ENCODE peak calls at places on chromosomes 13 and 19, in four cellular contexts. One of them, this sample, is unnamed.

GRCh38 chr19:19860756-19861390 is 4.8 kb upstream of the ZNF253 start:
- DNase-seq in stomach: no peak
- DNase-seq in ovary: no peak
- DNase-seq in breast epithelium: no peak
- DNase-seq in this sample: peak

GRCh38 chr13:76879211-76879875 is 6.9 kb downstream of the KCTD12 start:
- DNase-seq in stomach: peak
- DNase-seq in ovary: peak
- DNase-seq in breast epithelium: no peak
- DNase-seq in this sample: no peak

GRCh38 chr19:33683881-33684549 is 62.3 kb downstream of the CHST8 start:
- DNase-seq in stomach: no peak
- DNase-seq in ovary: no peak
- DNase-seq in breast epithelium: peak
- DNase-seq in this sample: no peak

GRCh38 chr19:5999693-6000092 is 21.8 kb upstream of the RANBP3 start:
- DNase-seq in stomach: no peak
- DNase-seq in ovary: no peak
- DNase-seq in breast epithelium: no peak
- DNase-seq in this sample: no peak

GRCh38 chr13:110426745-110427144 is 119.7 kb downstream of the COL4A2 start:
- DNase-seq in stomach: no peak
- DNase-seq in ovary: no peak
- DNase-seq in breast epithelium: no peak
- DNase-seq in this sample: no peak

GRCh38 chr13:35947315-35947714 is 183.9 kb downstream of the DCLK1 start:
- DNase-seq in stomach: no peak
- DNase-seq in ovary: no peak
- DNase-seq in breast epithelium: no peak
- DNase-seq in this sample: no peak

GRCh38 chr19:35555301-35556005 is 8.0 kb downstream of the ATP4A start:
- DNase-seq in stomach: no peak
- DNase-seq in ovary: no peak
- DNase-seq in breast epithelium: no peak
- DNase-seq in this sample: no peak

GRCh38 chr19:6772866-6773322 is 386 bp downstream of the VAV1 start:
- DNase-seq in stomach: no peak
- DNase-seq in ovary: no peak
- DNase-seq in breast epithelium: no peak
- DNase-seq in this sample: no peak

GRCh38 chr13:59823495-59823894 is 340.2 kb downstream of the DIAPH3 start:
- DNase-seq in stomach: no peak
- DNase-seq in ovary: no peak
- DNase-seq in breast epithelium: no peak
- DNase-seq in this sample: no peak

DNA sequence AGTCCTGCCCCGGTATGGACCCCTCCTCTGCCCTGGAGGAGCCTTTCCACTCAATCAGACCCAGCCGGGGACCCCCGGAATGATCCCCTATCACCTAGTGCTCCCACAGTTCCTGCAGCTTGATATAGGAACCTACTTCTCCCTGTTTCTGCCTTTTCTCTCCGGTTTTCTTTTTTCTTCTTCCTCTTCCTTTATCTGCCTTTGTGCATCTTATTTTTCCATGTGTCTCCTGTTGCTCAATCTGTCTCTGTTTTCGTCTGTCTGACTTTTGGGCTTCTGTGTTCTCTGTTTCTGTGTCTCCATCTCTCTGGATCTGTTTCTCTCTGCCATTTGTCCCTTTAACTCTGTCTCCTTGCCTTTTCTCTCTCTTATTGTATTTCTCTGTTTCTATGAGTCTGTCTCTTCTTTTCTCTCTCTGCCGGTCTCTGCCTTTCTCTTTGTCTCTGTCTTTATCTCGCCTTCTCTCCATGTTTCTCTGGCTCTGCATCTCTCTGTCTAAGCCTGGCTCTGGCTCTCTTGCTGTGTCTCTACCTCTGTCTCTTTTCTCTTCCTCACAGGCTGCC is 10.0 kb downstream of the MEGF8 start:
- DNase-seq in stomach: no peak
- DNase-seq in ovary: no peak
- DNase-seq in breast epithelium: no peak
- DNase-seq in this sample: no peak
- TF ChIP-seq CTCF in stomach: no peak
- TF ChIP-seq CTCF in ovary: no peak
- TF ChIP-seq CTCF in breast epithelium: no peak
- TF ChIP-seq CTCF in this sample: no peak

DNA sequence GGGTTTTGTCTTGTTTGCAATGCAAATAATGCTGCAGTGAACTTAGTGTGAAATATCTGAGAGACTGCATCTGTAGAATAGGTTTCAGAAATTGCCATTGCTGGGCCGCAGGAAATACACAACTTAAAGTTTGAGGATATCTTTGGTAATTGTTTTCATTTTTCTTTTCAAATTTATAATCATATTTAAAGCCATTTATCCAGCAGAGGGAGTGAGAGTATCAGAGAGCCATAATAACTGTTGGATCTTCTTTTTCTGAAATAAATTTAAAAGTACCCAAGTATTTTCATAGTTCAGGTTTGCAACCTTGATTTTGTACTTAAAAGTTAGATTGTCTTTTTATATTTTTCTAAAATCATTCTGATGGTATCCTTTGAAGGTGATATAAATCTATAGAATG is 99.4 kb downstream of the ZMYM2 start:
- DNase-seq in stomach: no peak
- DNase-seq in ovary: no peak
- DNase-seq in breast epithelium: no peak
- DNase-seq in this sample: no peak
- TF ChIP-seq CTCF in stomach: no peak
- TF ChIP-seq CTCF in ovary: no peak
- TF ChIP-seq CTCF in breast epithelium: no peak
- TF ChIP-seq CTCF in this sample: no peak

GRCh38 chr13:30158774-30159445 is 148.4 kb downstream of the KATNAL1 start:
- DNase-seq in stomach: peak
- DNase-seq in ovary: no peak
- DNase-seq in breast epithelium: no peak
- DNase-seq in this sample: no peak
- TF ChIP-seq CTCF in stomach: peak
- TF ChIP-seq CTCF in ovary: no peak
- TF ChIP-seq CTCF in breast epithelium: no peak
- TF ChIP-seq CTCF in this sample: no peak

GRCh38 chr19:18750295-18750970 is 40.7 kb downstream of the COMP start:
- DNase-seq in stomach: no peak
- DNase-seq in ovary: no peak
- DNase-seq in breast epithelium: no peak
- DNase-seq in this sample: no peak
- TF ChIP-seq CTCF in stomach: no peak
- TF ChIP-seq CTCF in ovary: no peak
- TF ChIP-seq CTCF in breast epithelium: no peak
- TF ChIP-seq CTCF in this sample: no peak

GRCh38 chr13:80177327-80177726 is 163.6 kb downstream of the SPRY2 start:
- DNase-seq in stomach: no peak
- DNase-seq in ovary: no peak
- DNase-seq in breast epithelium: no peak
- DNase-seq in this sample: no peak

GRCh38 chr13:80171096-80171495 is 169.8 kb downstream of the SPRY2 start:
- DNase-seq in stomach: no peak
- DNase-seq in ovary: no peak
- DNase-seq in breast epithelium: no peak
- DNase-seq in this sample: no peak

GRCh38 chr13:80168089-80168850 is 172.7 kb downstream of the SPRY2 start:
- DNase-seq in stomach: no peak
- DNase-seq in ovary: no peak
- DNase-seq in breast epithelium: no peak
- DNase-seq in this sample: no peak

DNA sequence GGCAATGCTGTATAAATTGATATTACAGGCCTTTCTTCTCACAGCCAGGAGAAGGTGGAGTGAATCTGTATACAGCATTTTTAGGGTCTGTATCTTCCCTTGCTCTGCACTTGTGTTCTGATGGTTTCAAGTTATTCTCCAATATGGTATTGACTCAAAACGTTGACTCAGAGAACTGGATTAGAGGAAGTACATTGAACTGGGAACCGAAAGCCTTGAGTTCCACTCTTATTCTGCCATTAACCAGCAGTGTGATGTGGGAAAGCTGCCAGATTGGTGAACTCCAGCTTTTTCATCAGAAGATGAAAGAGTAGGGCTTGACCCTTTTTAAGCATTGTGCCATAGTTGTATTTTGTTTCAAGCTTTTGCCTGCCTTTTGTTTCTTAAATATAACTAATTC is 167.7 kb downstream of the SPRY2 start:
- DNase-seq in stomach: no peak
- DNase-seq in ovary: no peak
- DNase-seq in breast epithelium: no peak
- DNase-seq in this sample: no peak
- TF ChIP-seq CTCF in stomach: no peak
- TF ChIP-seq CTCF in ovary: no peak
- TF ChIP-seq CTCF in breast epithelium: no peak
- TF ChIP-seq CTCF in this sample: no peak